ENCODE peak calls at places on chromosome 6, in four cellular contexts. O, J, R and B are unnamed samples.

GRCh38 chr6:12233693-12234551 is 56.2 kb upstream of the EDN1 start:
- DNase-seq in O (no peak), J (peak; percentile 84), R (peak; percentile 40), B (no peak)

GRCh38 chr6:30782425-30783014 is 38.2 kb upstream of the IER3 start:
- DNase-seq in R (peak; percentile 84), O (no peak), J (peak; percentile 81), B (no peak)

GRCh38 chr6:36326351-36326995 is 10.2 kb downstream of the BNIP5 start:
- DNase-seq in J (no peak), R (no peak), O (no peak), B (no peak)

GRCh38 chr6:155194399-155194798 is 69.4 kb upstream of the CLDN20 start:
- DNase-seq in J (no peak), O (no peak), R (no peak), B (no peak)

GRCh38 chr6:94367316-94367715 is 948.0 kb upstream of the EPHA7 start:
- DNase-seq in R (no peak), O (no peak), J (no peak), B (no peak)

GRCh38 chr6:27753668-27754407 is 158.4 kb downstream of the OR2B2 start:
- DNase-seq in J (peak; percentile 86), R (peak; percentile 16), O (no peak), B (peak; percentile 75)

GRCh38 chr6:12163149-12163548 is 127.0 kb upstream of the EDN1 start:
- DNase-seq in O (no peak), J (no peak), R (no peak), B (no peak)

GRCh38 chr6:144929262-144929661 is 644.1 kb downstream of the UTRN start:
- DNase-seq in J (no peak), O (no peak), R (no peak), B (no peak)

GRCh38 chr6:135322427-135323201 is 141.5 kb downstream of the MYB start:
- DNase-seq in J (no peak), R (no peak), O (no peak), B (no peak)

GRCh38 chr6:15769471-15770088 is 106.8 kb upstream of the DTNBP1 start:
- DNase-seq in J (no peak), O (no peak), R (no peak), B (no peak)

GRCh38 chr6:129502261-129502660 is 207.7 kb downstream of the ARHGAP18 start:
- DNase-seq in J (no peak), R (no peak), O (no peak), B (no peak)

GRCh38 chr6:41700577-41701347 is 34.6 kb downstream of the TFEB start:
- DNase-seq in O (no peak), J (no peak), R (no peak), B (no peak)
- TF ChIP-seq CTCF in O (no peak), J (peak; percentile 21), R (no peak), B (no peak)

GRCh38 chr6:111750147-111750546 is 123.1 kb downstream of the FYN start:
- DNase-seq in R (no peak), J (no peak), O (no peak), B (no peak)
- TF ChIP-seq CTCF in R (no peak), J (no peak), O (no peak), B (no peak)

GRCh38 chr6:22545051-22545450 is 24.3 kb upstream of the HDGFL1 start:
- DNase-seq in J (no peak), O (no peak), R (no peak), B (no peak)
- TF ChIP-seq CTCF in J (no peak), O (no peak), R (no peak), B (no peak)

GRCh38 chr6:75934643-75935472 is 137.6 kb downstream of the IMPG1 start:
- DNase-seq in R (peak; percentile 35), J (peak; percentile 75), O (no peak), B (no peak)
- TF ChIP-seq CTCF in R (peak; percentile 79), J (peak; percentile 86), O (no peak), B (peak; percentile 89)

GRCh38 chr6:87391334-87391733 is 16.4 kb upstream of the CFAP206 start:
- DNase-seq in R (no peak), O (no peak), J (peak; percentile 36), B (no peak)
- TF ChIP-seq CTCF in R (peak; percentile 64), O (no peak), J (peak; percentile 70), B (peak; percentile 63)